ENCODE peak calls at places on chromosomes 13 and 19, in four cellular contexts. Q is adrenal gland, K is transverse colon, N is fibroblast of mammary gland. X is an unnamed sample.

GRCh38 chr19:4679416-4679815 is 9.3 kb upstream of the MYDGF start:
- DNase-seq in Q (no peak), K (no peak), N (no peak), X (no peak)

GRCh38 chr13:45282994-45283393 is 58.0 kb downstream of the TPT1 start:
- DNase-seq in Q (no peak), K (no peak), N (no peak), X (no peak)

GRCh38 chr13:30698488-30699005 is 36.8 kb upstream of the ALOX5AP start:
- DNase-seq in Q (no peak), K (no peak), N (no peak), X (no peak)

GRCh38 chr13:108269601-108270328 is at the start of gene TNFSF13B:
- DNase-seq in Q (peak; percentile 51), K (peak; percentile 57), N (peak; percentile 46), X (peak; percentile 25)

GRCh38 chr13:111346281-111346680 is 25.8 kb downstream of the TEX29 start:
- DNase-seq in Q (no peak), K (no peak), N (no peak), X (no peak)

GRCh38 chr19:10567696-10568443 is 909 bp downstream of the CDKN2D start:
- DNase-seq in Q (no peak), K (no peak), N (no peak), X (no peak)

GRCh38 chr13:31951215-31951678 is 80.3 kb upstream of the FRY start:
- DNase-seq in Q (no peak), K (peak; percentile 48), N (peak; percentile 67), X (peak; percentile 79)

GRCh38 chr19:29961311-29961710 is 19.3 kb downstream of the URI1 start:
- DNase-seq in Q (no peak), K (no peak), N (no peak), X (no peak)

GRCh38 chr19:2546128-2547032 is 70.5 kb downstream of the GADD45B start:
- DNase-seq in Q (peak; percentile 82), K (peak; percentile 64), N (peak; percentile 19), X (no peak)

GRCh38 chr19:54448037-54448773 is 794 bp upstream of the LENG8 start:
- DNase-seq in Q (peak; percentile 70), K (peak; percentile 63), N (peak; percentile 62), X (peak; percentile 72)

GRCh38 chr19:1601613-1602064 is 3.6 kb downstream of the UQCR11 start:
- DNase-seq in Q (no peak), K (no peak), N (no peak), X (no peak)

GRCh38 chr19:13846533-13847032 is 30.4 kb upstream of the NANOS3 start:
- DNase-seq in Q (peak; percentile 76), K (peak; percentile 93), N (peak; percentile 74), X (peak; percentile 79)

GRCh38 chr19:4067396-4068057 is 828 bp upstream of the ZBTB7A start:
- DNase-seq in Q (no peak), K (no peak), N (no peak), X (no peak)

GRCh38 chr19:44907613-44908012 is 2.0 kb downstream of the APOE start:
- DNase-seq in Q (no peak), K (no peak), N (no peak), X (no peak)

GRCh38 chr13:110116072-110116487 is 190.9 kb downstream of the COL4A1 start:
- DNase-seq in Q (peak; percentile 65), K (peak; percentile 63), N (peak; percentile 79), X (peak; percentile 80)

GRCh38 chr13:60431108-60431700 is 34.2 kb downstream of the TDRD3 start:
- DNase-seq in Q (no peak), K (no peak), N (peak; percentile 76), X (peak; percentile 65)

GRCh38 chr13:26320766-26321165 is 66.8 kb downstream of the CDK8 start:
- DNase-seq in Q (no peak), K (no peak), N (no peak), X (no peak)

GRCh38 chr19:46408611-46409039 is 4.7 kb downstream of the CCDC8 start:
- DNase-seq in Q (peak; percentile 73), K (peak; percentile 51), N (peak; percentile 58), X (peak; percentile 59)

GRCh38 chr19:40592170-40592569 is 9.0 kb upstream of the LTBP4 start:
- DNase-seq in Q (no peak), K (no peak), N (peak; percentile 71), X (peak; percentile 80)

GRCh38 chr19:35476149-35476548 is 14.1 kb downstream of the KRTDAP start:
- DNase-seq in Q (no peak), K (no peak), N (no peak), X (no peak)

GRCh38 chr13:42396901-42397670 is 125.1 kb downstream of the AKAP11 start:
- DNase-seq in Q (no peak), K (no peak), N (peak; percentile 15), X (peak; percentile 72)

GRCh38 chr19:39308531-39309304 is 11.9 kb downstream of the LRFN1 start:
- DNase-seq in Q (no peak), K (no peak), N (no peak), X (peak; percentile 21)

GRCh38 chr19:3073159-3073563 is 10.9 kb upstream of the TLE5 start:
- DNase-seq in Q (no peak), K (peak; percentile 48), N (peak; percentile 72), X (peak; percentile 40)

GRCh38 chr19:5031231-5032100 is 62.6 kb downstream of the KDM4B start:
- DNase-seq in Q (peak; percentile 86), K (peak; percentile 86), N (peak; percentile 73), X (peak; percentile 74)

GRCh38 chr13:42815686-42816085 is 34.3 kb downstream of the FAM216B start:
- DNase-seq in Q (no peak), K (no peak), N (peak; percentile 68), X (no peak)

GRCh38 chr19:18700501-18701249 is 17.2 kb downstream of the CRTC1 start:
- DNase-seq in Q (peak; percentile 56), K (peak; percentile 79), N (peak; percentile 49), X (peak; percentile 41)

GRCh38 chr13:25137624-25137892 is 34.5 kb downstream of the AMER2 start:
- DNase-seq in Q (no peak), K (no peak), N (no peak), X (no peak)

GRCh38 chr19:27971071-27971470 is 1241.9 kb downstream of the UQCRFS1 start:
- DNase-seq in Q (no peak), K (no peak), N (no peak), X (peak; percentile 51)

GRCh38 chr13:57045816-57046691 is 94.7 kb upstream of the PRR20A start:
- DNase-seq in Q (no peak), K (no peak), N (no peak), X (no peak)

GRCh38 chr13:105982219-105982618 is 553.2 kb downstream of the EFNB2 start:
- DNase-seq in Q (no peak), K (no peak), N (no peak), X (no peak)

GRCh38 chr13:59391696-59392095 is 772.0 kb downstream of the DIAPH3 start:
- DNase-seq in Q (peak; percentile 65), K (peak; percentile 49), N (peak; percentile 70), X (peak; percentile 69)

GRCh38 chr19:50705422-50706019 is 14.1 kb downstream of the SHANK1 start:
- DNase-seq in Q (peak; percentile 48), K (no peak), N (peak; percentile 73), X (peak; percentile 34)
- TF ChIP-seq CTCF in Q (peak; percentile 52), K (no peak), N (peak; percentile 91), X (peak; percentile 46)

GRCh38 chr19:33472696-33473624 is 48.6 kb downstream of the PEPD start:
- DNase-seq in Q (no peak), K (no peak), N (peak; percentile 99), X (peak; percentile 69)
- H3K4me3 ChIP-seq in Q (no peak overlapping the region), K (no peak overlapping the region), N (no peak overlapping the region), X (no peak overlapping the region)

DNA sequence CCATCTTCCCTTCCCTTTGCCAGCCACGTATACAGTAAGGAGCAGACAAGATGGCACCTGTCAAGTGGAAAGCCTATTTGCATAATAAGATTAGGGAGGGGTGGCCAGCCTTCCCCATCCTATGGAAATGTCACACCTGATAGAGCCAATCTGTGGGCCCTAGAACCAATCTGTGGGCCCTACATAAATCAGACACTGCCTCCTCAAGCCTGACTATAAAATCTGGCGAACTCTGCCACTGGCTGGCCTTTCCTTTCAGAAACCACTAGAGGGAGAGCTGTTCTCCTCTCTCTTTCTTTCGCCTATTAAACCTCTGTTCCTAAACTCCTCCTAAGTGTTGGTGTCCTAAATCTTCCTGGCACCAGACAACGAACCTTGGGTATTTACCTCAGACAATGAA is 231.5 kb upstream of the KLHL1 start:
- DNase-seq in Q (no peak), K (no peak), N (no peak), X (peak; percentile 57)
- TF ChIP-seq CTCF in Q (peak; percentile 12), K (peak; percentile 47), N (no peak), X (peak; percentile 82)

GRCh38 chr19:42115219-42115618 is 17.0 kb downstream of the POU2F2 start:
- DNase-seq in Q (no peak), K (no peak), N (peak; percentile 30), X (no peak)
- H3K4me3 ChIP-seq in Q (no peak overlapping the region), K (no peak overlapping the region), N (no peak overlapping the region), X (no peak overlapping the region)

DNA sequence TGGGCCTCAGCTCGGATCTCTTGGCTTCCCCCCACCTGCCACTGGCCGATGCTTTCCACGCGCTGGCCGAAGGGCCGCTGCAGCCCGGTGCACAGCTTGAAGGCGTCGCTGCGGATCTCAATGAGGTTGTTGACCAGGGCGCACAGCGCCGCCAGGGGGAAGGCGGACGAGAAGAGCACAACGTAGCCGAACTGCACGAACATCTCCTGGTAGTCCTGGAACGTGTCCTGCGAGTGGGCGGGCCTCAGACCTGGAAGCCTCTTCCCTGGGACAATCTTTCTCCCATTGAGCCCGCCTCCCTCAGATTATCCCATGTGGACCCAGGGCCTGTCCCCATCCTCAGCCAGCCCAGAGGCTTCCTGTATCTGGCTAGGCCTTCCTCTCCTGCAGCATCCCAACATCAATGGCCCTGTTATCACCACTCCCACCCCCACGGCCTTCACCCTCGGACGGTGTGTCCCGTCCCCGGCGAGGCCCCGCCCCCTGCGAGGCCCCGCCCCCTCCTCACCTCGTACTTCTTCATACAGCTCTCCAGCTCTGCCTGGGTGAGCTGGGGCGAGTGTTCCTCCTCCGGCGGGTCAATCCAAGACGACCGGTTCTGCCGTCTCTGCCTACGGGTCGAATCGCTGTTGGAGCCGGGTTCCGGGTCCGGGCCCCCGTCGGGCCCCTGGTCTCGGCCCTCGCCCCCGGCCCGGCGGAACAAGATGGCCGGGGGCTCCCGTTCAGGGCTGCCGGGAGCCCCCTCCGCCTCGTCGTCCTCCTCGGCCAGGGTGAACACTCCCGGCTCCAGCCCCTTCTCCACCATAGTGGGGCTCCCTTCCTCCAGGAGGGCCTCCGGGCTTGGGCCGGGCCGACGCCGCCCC is 6.8 kb downstream of the ANO8 start:
- DNase-seq in Q (peak; percentile 84), K (peak; percentile 89), N (no peak), X (peak; percentile 91)
- TF ChIP-seq CTCF in Q (peak; percentile 23), K (peak; percentile 64), N (no peak), X (peak; percentile 71)